ENCODE peak calls at places on chromosomes 16 and 17, in seven cellular contexts. One of them, this sample, is unnamed.

GRCh38 chr17:78040561-78041400 is 82.3 kb downstream of the TNRC6C start:
- DNase-seq in foreskin fibroblast: peak; percentile 82
- DNase-seq in cardiac fibroblast: peak; percentile 55
- DNase-seq in ascending aorta: peak; percentile 81
- DNase-seq in Calu3: peak; percentile 66
- DNase-seq in fibroblast of pulmonary artery: peak; percentile 53
- DNase-seq in omental fat pad: no peak
- DNase-seq in this sample: peak; percentile 30

GRCh38 chr17:42436401-42436800 is 13.3 kb upstream of the CAVIN1 start:
- DNase-seq in ascending aorta: peak; percentile 85
- DNase-seq in fibroblast of pulmonary artery: peak; percentile 99
- DNase-seq in omental fat pad: no peak
- DNase-seq in Calu3: no peak
- DNase-seq in foreskin fibroblast: peak; percentile 97
- DNase-seq in cardiac fibroblast: peak; percentile 98
- DNase-seq in this sample: peak; percentile 66

GRCh38 chr17:21015564-21015963 is 27.2 kb downstream of the USP22 start:
- DNase-seq in cardiac fibroblast: no peak
- DNase-seq in Calu3: no peak
- DNase-seq in omental fat pad: no peak
- DNase-seq in fibroblast of pulmonary artery: no peak
- DNase-seq in ascending aorta: no peak
- DNase-seq in foreskin fibroblast: no peak
- DNase-seq in this sample: no peak

GRCh38 chr16:47644661-47645060 is 183.5 kb downstream of the PHKB start:
- DNase-seq in omental fat pad: no peak
- DNase-seq in fibroblast of pulmonary artery: peak; percentile 58
- DNase-seq in Calu3: no peak
- DNase-seq in foreskin fibroblast: peak; percentile 13
- DNase-seq in ascending aorta: no peak
- DNase-seq in cardiac fibroblast: peak; percentile 45
- DNase-seq in this sample: no peak

GRCh38 chr16:60110531-60110930 is 1376.4 kb upstream of the GOT2 start:
- DNase-seq in ascending aorta: no peak
- DNase-seq in foreskin fibroblast: peak; percentile 46
- DNase-seq in Calu3: no peak
- DNase-seq in omental fat pad: no peak
- DNase-seq in cardiac fibroblast: no peak
- DNase-seq in fibroblast of pulmonary artery: no peak
- DNase-seq in this sample: no peak

GRCh38 chr17:4573682-4574081 is 10.6 kb upstream of the SMTNL2 start:
- DNase-seq in foreskin fibroblast: no peak
- DNase-seq in ascending aorta: no peak
- DNase-seq in Calu3: no peak
- DNase-seq in cardiac fibroblast: no peak
- DNase-seq in fibroblast of pulmonary artery: no peak
- DNase-seq in omental fat pad: no peak
- DNase-seq in this sample: no peak

GRCh38 chr17:17151541-17151940 is 54.6 kb downstream of the PLD6 start:
- DNase-seq in foreskin fibroblast: no peak
- DNase-seq in ascending aorta: no peak
- DNase-seq in fibroblast of pulmonary artery: peak; percentile 45
- DNase-seq in omental fat pad: no peak
- DNase-seq in Calu3: no peak
- DNase-seq in cardiac fibroblast: peak; percentile 49
- DNase-seq in this sample: no peak

GRCh38 chr17:10050597-10051101 is 145.6 kb upstream of the RCVRN start:
- DNase-seq in Calu3: no peak
- DNase-seq in ascending aorta: no peak
- DNase-seq in omental fat pad: no peak
- DNase-seq in foreskin fibroblast: peak; percentile 15
- DNase-seq in fibroblast of pulmonary artery: peak; percentile 22
- DNase-seq in cardiac fibroblast: peak; percentile 51
- DNase-seq in this sample: no peak

GRCh38 chr16:57013268-57013667 is 23.9 kb downstream of the NLRC5 start:
- DNase-seq in omental fat pad: no peak
- DNase-seq in Calu3: no peak
- DNase-seq in fibroblast of pulmonary artery: peak; percentile 32
- DNase-seq in foreskin fibroblast: peak; percentile 64
- DNase-seq in cardiac fibroblast: no peak
- DNase-seq in ascending aorta: no peak
- DNase-seq in this sample: no peak

GRCh38 chr17:41785091-41785875 is 1.2 kb downstream of the JUP start:
- DNase-seq in ascending aorta: no peak
- DNase-seq in cardiac fibroblast: peak; percentile 60
- DNase-seq in Calu3: peak; percentile 72
- DNase-seq in foreskin fibroblast: no peak
- DNase-seq in fibroblast of pulmonary artery: peak; percentile 64
- DNase-seq in omental fat pad: no peak
- DNase-seq in this sample: peak; percentile 88

GRCh38 chr16:4316103-4316731 is 350 bp downstream of the GLIS2 start:
- DNase-seq in fibroblast of pulmonary artery: no peak
- DNase-seq in cardiac fibroblast: peak; percentile 21
- DNase-seq in Calu3: peak; percentile 48
- DNase-seq in foreskin fibroblast: peak; percentile 63
- DNase-seq in ascending aorta: no peak
- DNase-seq in omental fat pad: no peak
- DNase-seq in this sample: peak; percentile 69

GRCh38 chr17:27430882-27431491 is 25.3 kb upstream of the KSR1 start:
- DNase-seq in fibroblast of pulmonary artery: peak; percentile 61
- DNase-seq in omental fat pad: no peak
- DNase-seq in cardiac fibroblast: peak; percentile 44
- DNase-seq in Calu3: peak; percentile 69
- DNase-seq in ascending aorta: no peak
- DNase-seq in foreskin fibroblast: peak; percentile 73
- DNase-seq in this sample: peak; percentile 52

GRCh38 chr17:49830605-49831004 is 17.3 kb downstream of the TAC4 start:
- DNase-seq in ascending aorta: peak; percentile 2
- DNase-seq in cardiac fibroblast: no peak
- DNase-seq in omental fat pad: no peak
- DNase-seq in Calu3: no peak
- DNase-seq in foreskin fibroblast: no peak
- DNase-seq in fibroblast of pulmonary artery: peak; percentile 25
- DNase-seq in this sample: no peak

GRCh38 chr16:1108299-1109252 is 12.5 kb upstream of the C1QTNF8 start:
- DNase-seq in fibroblast of pulmonary artery: peak; percentile 11
- DNase-seq in foreskin fibroblast: peak; percentile 13
- DNase-seq in omental fat pad: no peak
- DNase-seq in cardiac fibroblast: peak; percentile 26
- DNase-seq in Calu3: peak; percentile 55
- DNase-seq in ascending aorta: no peak
- DNase-seq in this sample: no peak

GRCh38 chr17:55852734-55853133 is 101.9 kb downstream of the PCTP start:
- DNase-seq in fibroblast of pulmonary artery: no peak
- DNase-seq in ascending aorta: no peak
- DNase-seq in Calu3: no peak
- DNase-seq in omental fat pad: no peak
- DNase-seq in cardiac fibroblast: no peak
- DNase-seq in foreskin fibroblast: no peak
- DNase-seq in this sample: no peak

GRCh38 chr16:12868169-12868568 is 33.2 kb upstream of the SHISA9 start:
- DNase-seq in Calu3: no peak
- DNase-seq in omental fat pad: no peak
- DNase-seq in foreskin fibroblast: no peak
- DNase-seq in ascending aorta: no peak
- DNase-seq in cardiac fibroblast: no peak
- DNase-seq in fibroblast of pulmonary artery: no peak
- DNase-seq in this sample: no peak

GRCh38 chr17:7046127-7046724 is 2.3 kb upstream of the SLC16A11 start:
- DNase-seq in foreskin fibroblast: peak; percentile 39
- DNase-seq in fibroblast of pulmonary artery: no peak
- DNase-seq in omental fat pad: no peak
- DNase-seq in Calu3: peak; percentile 90
- DNase-seq in ascending aorta: no peak
- DNase-seq in cardiac fibroblast: no peak
- DNase-seq in this sample: peak; percentile 91

GRCh38 chr17:72926171-72926570 is 166.3 kb downstream of the SLC39A11 start:
- DNase-seq in cardiac fibroblast: no peak
- DNase-seq in Calu3: no peak
- DNase-seq in foreskin fibroblast: no peak
- DNase-seq in omental fat pad: no peak
- DNase-seq in ascending aorta: no peak
- DNase-seq in fibroblast of pulmonary artery: peak; percentile 8
- DNase-seq in this sample: no peak

GRCh38 chr16:50093607-50094570 is 28.1 kb downstream of the HEATR3 start:
- DNase-seq in omental fat pad: peak; percentile 29
- DNase-seq in foreskin fibroblast: peak; percentile 48
- DNase-seq in Calu3: no peak
- DNase-seq in fibroblast of pulmonary artery: no peak
- DNase-seq in cardiac fibroblast: peak; percentile 24
- DNase-seq in ascending aorta: peak; percentile 85
- DNase-seq in this sample: no peak

GRCh38 chr16:30768583-30769181 is 6.6 kb downstream of the RNF40 start:
- DNase-seq in fibroblast of pulmonary artery: no peak
- DNase-seq in ascending aorta: no peak
- DNase-seq in omental fat pad: no peak
- DNase-seq in Calu3: no peak
- DNase-seq in foreskin fibroblast: no peak
- DNase-seq in cardiac fibroblast: no peak
- DNase-seq in this sample: no peak

GRCh38 chr16:82329070-82329469 is 159.0 kb upstream of the MPHOSPH6 start:
- DNase-seq in foreskin fibroblast: no peak
- DNase-seq in Calu3: no peak
- DNase-seq in ascending aorta: no peak
- DNase-seq in fibroblast of pulmonary artery: no peak
- DNase-seq in omental fat pad: no peak
- DNase-seq in cardiac fibroblast: no peak
- DNase-seq in this sample: no peak

GRCh38 chr16:9125658-9126492 is 34.4 kb downstream of the HAPSTR1 start:
- DNase-seq in omental fat pad: no peak
- DNase-seq in fibroblast of pulmonary artery: no peak
- DNase-seq in ascending aorta: peak; percentile 33
- DNase-seq in foreskin fibroblast: no peak
- DNase-seq in cardiac fibroblast: no peak
- DNase-seq in Calu3: no peak
- DNase-seq in this sample: no peak

GRCh38 chr16:9124444-9124843 is 33.0 kb downstream of the HAPSTR1 start:
- DNase-seq in Calu3: no peak
- DNase-seq in fibroblast of pulmonary artery: no peak
- DNase-seq in cardiac fibroblast: no peak
- DNase-seq in omental fat pad: no peak
- DNase-seq in ascending aorta: peak; percentile 40
- DNase-seq in foreskin fibroblast: no peak
- DNase-seq in this sample: no peak

GRCh38 chr16:9123871-9124270 is 32.4 kb downstream of the HAPSTR1 start:
- DNase-seq in fibroblast of pulmonary artery: no peak
- DNase-seq in omental fat pad: no peak
- DNase-seq in ascending aorta: peak; percentile 75
- DNase-seq in Calu3: peak; percentile 92
- DNase-seq in cardiac fibroblast: no peak
- DNase-seq in foreskin fibroblast: no peak
- DNase-seq in this sample: no peak

GRCh38 chr16:9126609-9127008 is 35.2 kb downstream of the HAPSTR1 start:
- DNase-seq in omental fat pad: no peak
- DNase-seq in cardiac fibroblast: no peak
- DNase-seq in foreskin fibroblast: no peak
- DNase-seq in fibroblast of pulmonary artery: no peak
- DNase-seq in ascending aorta: no peak
- DNase-seq in Calu3: no peak
- DNase-seq in this sample: no peak

GRCh38 chr16:9124908-9125584 is 33.6 kb downstream of the HAPSTR1 start:
- DNase-seq in ascending aorta: peak; percentile 57
- DNase-seq in omental fat pad: no peak
- DNase-seq in cardiac fibroblast: no peak
- DNase-seq in foreskin fibroblast: no peak
- DNase-seq in fibroblast of pulmonary artery: no peak
- DNase-seq in Calu3: no peak
- DNase-seq in this sample: no peak
- TF ChIP-seq CTCF in ascending aorta: no peak
- TF ChIP-seq CTCF in omental fat pad: no peak
- TF ChIP-seq CTCF in cardiac fibroblast: no peak
- TF ChIP-seq CTCF in foreskin fibroblast: no peak
- TF ChIP-seq CTCF in fibroblast of pulmonary artery: no peak
- TF ChIP-seq CTCF in Calu3: no peak
- TF ChIP-seq CTCF in this sample: no peak

GRCh38 chr16:67397812-67398545 is 4.7 kb upstream of the TPPP3 start:
- DNase-seq in cardiac fibroblast: no peak
- DNase-seq in foreskin fibroblast: no peak
- DNase-seq in ascending aorta: no peak
- DNase-seq in omental fat pad: no peak
- DNase-seq in Calu3: no peak
- DNase-seq in fibroblast of pulmonary artery: no peak
- DNase-seq in this sample: no peak
- TF ChIP-seq CTCF in cardiac fibroblast: no peak
- TF ChIP-seq CTCF in foreskin fibroblast: no peak
- TF ChIP-seq CTCF in ascending aorta: no peak
- TF ChIP-seq CTCF in omental fat pad: no peak
- TF ChIP-seq CTCF in Calu3: no peak
- TF ChIP-seq CTCF in fibroblast of pulmonary artery: no peak
- TF ChIP-seq CTCF in this sample: no peak

DNA sequence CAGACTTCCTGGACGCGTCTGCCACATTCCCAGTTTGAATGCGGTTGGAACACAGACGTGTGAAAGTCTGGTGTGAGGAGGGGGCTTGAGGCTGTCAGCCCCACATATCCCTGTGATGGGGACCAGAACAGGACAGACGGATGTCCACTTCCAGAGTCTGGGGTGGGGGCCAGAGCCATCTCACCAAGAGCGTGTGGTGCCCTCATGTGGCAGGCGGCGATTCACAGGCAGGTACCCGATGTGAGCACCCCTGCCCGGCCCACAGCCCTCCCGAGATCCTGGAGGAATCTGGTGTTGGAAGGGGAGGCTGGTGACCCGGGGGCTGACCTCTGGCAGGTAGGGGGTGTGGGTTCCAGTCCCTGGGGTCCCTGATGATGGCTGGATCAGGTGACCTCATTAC is 51.5 kb downstream of the ENGASE start:
- DNase-seq in ascending aorta: no peak
- DNase-seq in cardiac fibroblast: no peak
- DNase-seq in Calu3: peak; percentile 40
- DNase-seq in foreskin fibroblast: no peak
- DNase-seq in fibroblast of pulmonary artery: no peak
- DNase-seq in omental fat pad: no peak
- DNase-seq in this sample: no peak
- TF ChIP-seq CTCF in ascending aorta: no peak
- TF ChIP-seq CTCF in cardiac fibroblast: peak; percentile 11
- TF ChIP-seq CTCF in Calu3: peak; percentile 55
- TF ChIP-seq CTCF in foreskin fibroblast: no peak
- TF ChIP-seq CTCF in fibroblast of pulmonary artery: no peak
- TF ChIP-seq CTCF in omental fat pad: no peak
- TF ChIP-seq CTCF in this sample: peak; percentile 22

GRCh38 chr17:65360961-65361552 is 200.4 kb downstream of the AXIN2 start:
- DNase-seq in foreskin fibroblast: no peak
- DNase-seq in cardiac fibroblast: no peak
- DNase-seq in fibroblast of pulmonary artery: no peak
- DNase-seq in ascending aorta: no peak
- DNase-seq in Calu3: no peak
- DNase-seq in omental fat pad: no peak
- DNase-seq in this sample: no peak

GRCh38 chr17:65359016-65359415 is 202.4 kb downstream of the AXIN2 start:
- DNase-seq in fibroblast of pulmonary artery: peak; percentile 78
- DNase-seq in omental fat pad: no peak
- DNase-seq in Calu3: peak; percentile 21
- DNase-seq in ascending aorta: no peak
- DNase-seq in cardiac fibroblast: peak; percentile 53
- DNase-seq in foreskin fibroblast: peak; percentile 86
- DNase-seq in this sample: no peak

GRCh38 chr17:65349916-65350315 is 211.5 kb downstream of the AXIN2 start:
- DNase-seq in ascending aorta: no peak
- DNase-seq in fibroblast of pulmonary artery: no peak
- DNase-seq in Calu3: no peak
- DNase-seq in foreskin fibroblast: no peak
- DNase-seq in cardiac fibroblast: no peak
- DNase-seq in omental fat pad: no peak
- DNase-seq in this sample: no peak

GRCh38 chr17:65356524-65356923 is 204.9 kb downstream of the AXIN2 start:
- DNase-seq in cardiac fibroblast: no peak
- DNase-seq in omental fat pad: no peak
- DNase-seq in Calu3: no peak
- DNase-seq in foreskin fibroblast: no peak
- DNase-seq in ascending aorta: no peak
- DNase-seq in fibroblast of pulmonary artery: no peak
- DNase-seq in this sample: no peak

GRCh38 chr17:65355246-65355645 is 206.2 kb downstream of the AXIN2 start:
- DNase-seq in cardiac fibroblast: no peak
- DNase-seq in Calu3: no peak
- DNase-seq in ascending aorta: no peak
- DNase-seq in foreskin fibroblast: no peak
- DNase-seq in fibroblast of pulmonary artery: peak; percentile 7
- DNase-seq in omental fat pad: no peak
- DNase-seq in this sample: no peak
- TF ChIP-seq CTCF in cardiac fibroblast: no peak
- TF ChIP-seq CTCF in Calu3: no peak
- TF ChIP-seq CTCF in ascending aorta: no peak
- TF ChIP-seq CTCF in foreskin fibroblast: no peak
- TF ChIP-seq CTCF in fibroblast of pulmonary artery: no peak
- TF ChIP-seq CTCF in omental fat pad: no peak
- TF ChIP-seq CTCF in this sample: no peak